ENCODE peak calls at places on chromosomes 13 and 19, in five cellular contexts. Q is NCI-H82, A is foreskin fibroblast, R is erythroblast, M is Panc1. E is an unnamed sample.

GRCh38 chr19:35349614-35350521 is 2.2 kb downstream of the FFAR1 start:
- DNase-seq in M (no peak), A (no peak), Q (no peak), R (no peak), E (peak; percentile 32)

GRCh38 chr19:55684946-55685681 is 10.1 kb downstream of the EPN1 start:
- DNase-seq in Q (no peak), R (no peak), M (no peak), A (no peak), E (no peak)

GRCh38 chr19:17754634-17755532 is 3.6 kb downstream of the FCHO1 start:
- DNase-seq in M (no peak), R (no peak), Q (no peak), A (no peak), E (peak; percentile 80)

GRCh38 chr19:55251296-55252081 is 7.3 kb downstream of the PPP6R1 start:
- DNase-seq in Q (no peak), M (no peak), A (no peak), R (no peak), E (no peak)

GRCh38 chr19:11064831-11065303 is 24.4 kb upstream of the LDLR start:
- DNase-seq in R (peak; percentile 69), M (no peak), Q (no peak), A (no peak), E (no peak)

GRCh38 chr19:13355356-13355755 is 150.9 kb downstream of the CACNA1A start:
- DNase-seq in Q (no peak), M (no peak), R (no peak), A (no peak), E (no peak)

GRCh38 chr19:17542793-17543582 is 12.5 kb upstream of the COLGALT1 start:
- DNase-seq in M (no peak), Q (no peak), R (no peak), A (no peak), E (no peak)

GRCh38 chr13:101289764-101290163 is 126.5 kb downstream of the NALCN start:
- DNase-seq in Q (peak; percentile 91), R (peak; percentile 4), M (no peak), A (no peak), E (no peak)

GRCh38 chr19:18373892-18374629 is 11.9 kb upstream of the GDF15 start:
- DNase-seq in R (peak; percentile 98), A (peak; percentile 98), Q (peak; percentile 35), M (no peak), E (peak; percentile 91)

GRCh38 chr13:40792284-40793051 is 3.1 kb downstream of the SLC25A15 start:
- DNase-seq in M (no peak), R (no peak), A (no peak), Q (no peak), E (peak; percentile 46)

GRCh38 chr19:6811906-6812305 is 39.4 kb downstream of the VAV1 start:
- DNase-seq in M (no peak), R (peak; percentile 35), Q (peak; percentile 54), A (peak; percentile 18), E (no peak)

GRCh38 chr19:55091126-55091910 is 15.6 kb downstream of the EPS8L1 start:
- DNase-seq in A (no peak), R (no peak), Q (no peak), M (no peak), E (no peak)

GRCh38 chr13:29948246-29948645 is 97.8 kb upstream of the UBL3 start:
- DNase-seq in M (no peak), Q (peak; percentile 85), A (no peak), R (no peak), E (no peak)

GRCh38 chr13:21402586-21403307 is 56.4 kb downstream of the ZDHHC20 start:
- DNase-seq in Q (no peak), M (no peak), A (peak; percentile 35), R (no peak), E (no peak)

GRCh38 chr19:12954150-12954962 is 2.7 kb downstream of the GADD45GIP1 start:
- DNase-seq in M (no peak), Q (no peak), R (no peak), A (no peak), E (no peak)

GRCh38 chr19:7004313-7004931 is 16.8 kb downstream of the MBD3L2B start:
- DNase-seq in R (peak; percentile 15), A (peak; percentile 16), Q (no peak), M (peak; percentile 20), E (peak; percentile 38)

GRCh38 chr19:11659612-11660011 is 62.3 kb downstream of the ZNF627 start:
- DNase-seq in A (peak; percentile 4), R (peak; percentile 11), Q (no peak), M (no peak), E (peak; percentile 57)

GRCh38 chr19:55442372-55443044 is 592 bp downstream of the SHISA7 start:
- DNase-seq in R (peak; percentile 65), Q (no peak), A (no peak), M (no peak), E (no peak)

GRCh38 chr19:8835877-8836276 is 3.7 kb downstream of the MBD3L1 start:
- DNase-seq in R (no peak), A (no peak), Q (no peak), M (no peak), E (no peak)

GRCh38 chr13:48446454-48446853 is 33.5 kb upstream of the LPAR6 start:
- DNase-seq in M (no peak), A (peak; percentile 83), Q (no peak), R (no peak), E (no peak)

GRCh38 chr19:1399745-1400144 is 1.6 kb downstream of the GAMT start:
- DNase-seq in A (no peak), R (no peak), M (no peak), Q (no peak), E (no peak)

GRCh38 chr19:54035215-54036178 is 28.2 kb downstream of the VSTM1 start:
- DNase-seq in Q (peak; percentile 8), A (peak; percentile 89), R (no peak), M (peak; percentile 57), E (peak; percentile 6)

GRCh38 chr13:27789495-27790303 is 2.6 kb upstream of the GSX1 start:
- DNase-seq in M (no peak), Q (no peak), A (no peak), R (no peak), E (no peak)

GRCh38 chr13:45989607-45990006 is 62.9 kb downstream of the ZC3H13 start:
- DNase-seq in R (no peak), A (peak; percentile 63), M (no peak), Q (no peak), E (no peak)

GRCh38 chr13:23621316-23621645 is 51.1 kb downstream of the TNFRSF19 start:
- DNase-seq in R (peak; percentile 38), M (peak; percentile 52), Q (no peak), A (peak; percentile 91), E (no peak)

GRCh38 chr19:5407356-5407755 is 47.9 kb upstream of the ZNRF4 start:
- DNase-seq in Q (peak; percentile 58), R (no peak), M (no peak), A (no peak), E (no peak)

GRCh38 chr19:4455742-4456565 is 1.6 kb downstream of the UBXN6 start:
- DNase-seq in A (peak; percentile 81), Q (peak; percentile 59), M (no peak), R (peak; percentile 67), E (no peak)

GRCh38 chr13:43905435-43906031 is 25.8 kb downstream of the LACC1 start:
- DNase-seq in M (peak; percentile 25), R (peak; percentile 67), A (peak; percentile 41), Q (peak; percentile 87), E (peak; percentile 62)